ENCODE peak calls at places on chromosomes 11 and 22, in ten cellular contexts. A is sigmoid colon, S is A549, J is ovary, Q is heart left ventricle, T is tibial nerve, X is spleen, P is suprapubic skin, K is stomach, N is NB4. H is an unnamed sample.

GRCh38 chr11:44927174-44927661 is 23.5 kb downstream of the TP53I11 start:
- DNase-seq in A (peak), S (peak), J (peak), Q (peak), T (peak), X (peak), P (no peak), K (peak), N (peak), H (peak)

GRCh38 chr11:119773016-119773415 is 44.0 kb upstream of the NECTIN1 start:
- DNase-seq in A (no peak), S (no peak), J (no peak), Q (no peak), T (no peak), X (peak), P (no peak), K (no peak), N (no peak), H (no peak)

GRCh38 chr11:43735931-43736330 is 55.4 kb downstream of the HSD17B12 start:
- DNase-seq in A (no peak), S (no peak), J (no peak), Q (no peak), T (no peak), X (no peak), P (no peak), K (no peak), N (peak), H (no peak)

GRCh38 chr22:23218867-23219251 is 38.5 kb downstream of the BCR start:
- DNase-seq in A (no peak), S (no peak), J (peak), Q (no peak), T (no peak), X (peak), P (no peak), K (peak), N (peak), H (no peak)

GRCh38 chr11:45771194-45771941 is 33.6 kb upstream of the SLC35C1 start:
- DNase-seq in A (peak), S (peak), J (peak), Q (peak), T (peak), X (peak), P (no peak), K (peak), N (peak), H (peak)

GRCh38 chr11:45665206-45665932 is at the start of gene CHST1:
- DNase-seq in A (peak), S (peak), J (peak), Q (peak), T (no peak), X (peak), P (peak), K (peak), N (peak), H (peak)

GRCh38 chr11:69884286-69884685 is 65.1 kb upstream of the FGF3 start:
- DNase-seq in A (no peak), S (no peak), J (no peak), Q (no peak), T (no peak), X (no peak), P (no peak), K (no peak), N (no peak), H (no peak)

GRCh38 chr11:83827940-83828554 is 541.9 kb upstream of the CCDC90B start:
- DNase-seq in A (no peak), S (peak), J (no peak), Q (no peak), T (no peak), X (no peak), P (no peak), K (no peak), N (peak), H (no peak)

GRCh38 chr11:35146074-35146521 is 7.1 kb downstream of the CD44 start:
- DNase-seq in A (no peak), S (no peak), J (no peak), Q (no peak), T (no peak), X (no peak), P (no peak), K (no peak), N (no peak), H (no peak)

GRCh38 chr22:36439481-36440271 is 41.8 kb downstream of the TXN2 start:
- DNase-seq in A (peak), S (peak), J (peak), Q (peak), T (no peak), X (no peak), P (no peak), K (no peak), N (peak), H (peak)

GRCh38 chr11:2175659-2176058 is 4.0 kb upstream of the TH start:
- DNase-seq in A (no peak), S (no peak), J (no peak), Q (no peak), T (no peak), X (no peak), P (no peak), K (no peak), N (no peak), H (peak)

GRCh38 chr11:69231466-69232018 is 62.4 kb upstream of the MYEOV start:
- DNase-seq in A (peak), S (no peak), J (no peak), Q (no peak), T (no peak), X (no peak), P (peak), K (peak), N (no peak), H (no peak)

GRCh38 chr22:29477919-29478318 is 2.1 kb upstream of the NEFH start:
- DNase-seq in A (no peak), S (peak), J (no peak), Q (no peak), T (no peak), X (no peak), P (no peak), K (no peak), N (no peak), H (no peak)

GRCh38 chr11:34926101-34926830 is 9.8 kb downstream of the PDHX start:
- DNase-seq in A (no peak), S (peak), J (no peak), Q (no peak), T (peak), X (no peak), P (no peak), K (no peak), N (peak), H (no peak)

GRCh38 chr22:19404676-19405075 is 26.9 kb downstream of the HIRA start:
- DNase-seq in A (no peak), S (no peak), J (no peak), Q (no peak), T (no peak), X (no peak), P (no peak), K (no peak), N (no peak), H (no peak)

GRCh38 chr22:44207173-44207980 is 26.7 kb downstream of the PARVG start:
- DNase-seq in A (peak), S (no peak), J (peak), Q (no peak), T (no peak), X (no peak), P (peak), K (no peak), N (no peak), H (no peak)

GRCh38 chr22:44204937-44205712 is 24.4 kb downstream of the PARVG start:
- DNase-seq in A (peak), S (no peak), J (peak), Q (no peak), T (no peak), X (no peak), P (peak), K (no peak), N (no peak), H (no peak)

GRCh38 chr22:44205713-44206645 is 25.3 kb downstream of the PARVG start:
- DNase-seq in A (peak), S (no peak), J (peak), Q (no peak), T (no peak), X (no peak), P (peak), K (no peak), N (no peak), H (no peak)

GRCh38 chr22:44207981-44208317 is 27.2 kb downstream of the PARVG start:
- DNase-seq in A (no peak), S (no peak), J (no peak), Q (no peak), T (no peak), X (no peak), P (no peak), K (no peak), N (no peak), H (no peak)

GRCh38 chr22:44206696-44207095 is 26.0 kb downstream of the PARVG start:
- DNase-seq in A (peak), S (no peak), J (peak), Q (no peak), T (no peak), X (no peak), P (peak), K (no peak), N (no peak), H (no peak)
- TF ChIP-seq POLR2A in A (no peak), S (no peak), J (no peak), Q (no peak), T (no peak), X (no peak), P (no peak), K (no peak), N (no peak), H (no peak)

GRCh38 chr22:50196256-50196655 is 4.6 kb upstream of the SELENOO start:
- DNase-seq in A (no peak), S (no peak), J (no peak), Q (no peak), T (no peak), X (no peak), P (no peak), K (no peak), N (no peak), H (no peak)

GRCh38 chr22:50199251-50199721 is 1.5 kb upstream of the SELENOO start:
- DNase-seq in A (no peak), S (no peak), J (peak), Q (no peak), T (no peak), X (no peak), P (no peak), K (no peak), N (no peak), H (no peak)

GRCh38 chr22:50198624-50199017 is 2.2 kb upstream of the SELENOO start:
- DNase-seq in A (no peak), S (no peak), J (peak), Q (no peak), T (no peak), X (no peak), P (no peak), K (no peak), N (no peak), H (no peak)

GRCh38 chr22:50197000-50197800 is 3.6 kb upstream of the SELENOO start:
- DNase-seq in A (no peak), S (no peak), J (peak), Q (no peak), T (no peak), X (no peak), P (no peak), K (no peak), N (no peak), H (no peak)

DNA sequence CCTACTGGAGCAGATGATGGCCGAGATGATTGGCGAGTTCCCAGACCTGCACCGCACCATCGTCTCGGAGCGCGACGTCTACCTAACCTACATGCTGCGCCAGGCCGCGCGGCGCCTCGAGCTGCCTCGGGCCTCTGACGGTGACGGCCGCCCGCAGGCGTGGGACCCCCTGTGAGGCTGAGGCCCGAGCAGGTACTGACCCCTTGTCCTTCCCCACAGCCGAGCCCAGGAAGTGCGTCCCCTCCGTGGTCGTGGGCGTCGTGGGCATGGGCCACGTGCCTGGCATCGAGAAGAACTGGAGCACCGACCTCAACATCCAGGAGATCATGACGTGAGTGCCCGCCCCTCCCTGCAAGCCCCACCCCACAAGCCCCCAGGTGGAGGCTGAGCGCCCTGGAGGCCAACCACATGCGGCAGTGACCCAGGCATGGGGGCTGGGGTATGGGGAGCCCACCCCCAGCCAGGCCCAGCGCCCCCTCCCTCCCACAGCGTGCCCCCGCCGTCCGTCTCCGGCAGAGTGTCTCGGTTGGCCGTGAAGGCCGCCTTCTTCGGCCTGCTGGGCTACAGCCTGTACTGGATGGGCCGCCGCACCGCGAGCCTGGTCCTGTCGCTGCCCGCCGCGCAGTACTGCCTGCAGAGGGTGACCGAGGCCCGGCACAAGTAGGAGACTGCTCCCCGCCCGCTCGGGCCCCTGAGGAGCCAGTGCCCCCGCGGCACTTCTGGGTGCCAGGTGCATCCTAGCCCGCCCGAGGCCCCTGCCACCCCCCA is 2.8 kb upstream of the SELENOO start:
- DNase-seq in A (no peak), S (no peak), J (peak), Q (no peak), T (no peak), X (peak), P (no peak), K (no peak), N (no peak), H (no peak)
- TF ChIP-seq POLR2A in A (no peak), S (no peak), J (no peak), Q (no peak), T (no peak), X (no peak), P (no peak), K (no peak), N (no peak), H (no peak)

GRCh38 chr11:6234314-6235031 is at the start of gene FHIP1B:
- DNase-seq in A (peak), S (peak), J (peak), Q (peak), T (peak), X (peak), P (peak), K (peak), N (peak), H (peak)
- TF ChIP-seq POLR2A in A (peak), S (peak), J (peak), Q (peak), T (peak), X (no peak), P (no peak), K (peak), N (peak), H (peak)

DNA sequence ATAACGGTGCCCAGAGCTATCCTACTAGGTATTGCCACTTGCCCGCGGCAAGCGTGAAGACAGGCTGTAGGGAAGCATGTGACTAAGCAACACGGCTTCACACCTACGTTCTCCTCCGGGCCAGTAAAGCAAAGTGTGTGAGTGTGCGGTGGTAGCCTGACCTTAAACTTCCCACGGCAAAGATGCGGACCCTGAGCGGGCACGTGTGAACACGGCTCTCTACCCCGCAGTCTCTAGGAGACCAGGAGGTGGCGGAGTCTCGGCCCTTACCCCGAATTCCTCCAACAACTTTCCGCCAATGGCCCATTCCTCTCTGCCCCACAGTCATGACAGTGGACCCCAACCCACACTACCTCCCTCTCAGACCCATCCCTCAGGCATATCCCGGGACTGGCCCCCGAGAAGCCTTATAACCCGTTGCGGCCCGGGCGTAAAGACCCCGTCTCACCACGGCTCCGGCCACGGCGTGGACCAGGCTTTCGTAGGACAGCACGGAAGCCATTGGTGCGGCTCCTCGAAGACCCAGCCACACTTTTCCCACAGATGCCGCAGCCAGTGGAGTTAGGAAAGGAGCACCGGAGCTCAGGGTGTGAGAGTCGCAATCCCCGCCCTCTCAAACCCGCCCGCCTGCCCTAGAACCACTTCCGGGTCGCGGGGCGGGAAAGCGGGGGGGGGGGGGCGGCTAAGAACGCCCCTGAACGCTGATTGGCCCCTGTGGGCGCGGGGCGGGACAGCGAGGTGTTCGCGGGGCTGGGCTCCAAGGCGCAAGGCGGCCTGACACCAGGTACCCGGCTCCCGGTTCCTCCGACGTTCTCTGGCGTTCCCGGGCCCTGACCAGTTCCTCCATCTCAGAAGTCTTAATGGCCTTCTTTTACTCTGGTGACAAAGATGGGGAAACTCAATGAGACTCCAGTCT is at the start of gene SLC25A17:
- DNase-seq in A (peak), S (peak), J (peak), Q (peak), T (peak), X (peak), P (peak), K (peak), N (peak), H (peak)
- TF ChIP-seq POLR2A in A (no peak), S (peak), J (no peak), Q (peak), T (peak), X (no peak), P (no peak), K (no peak), N (peak), H (peak)

GRCh38 chr11:47715082-47715669 is at the start of gene AGBL2:
- DNase-seq in A (peak), S (peak), J (peak), Q (peak), T (peak), X (peak), P (peak), K (peak), N (peak), H (peak)
- TF ChIP-seq POLR2A in A (peak), S (peak), J (peak), Q (peak), T (no peak), X (no peak), P (peak), K (peak), N (peak), H (peak)